ENCODE peak calls at places on chromosomes 7 and 10, in five cellular contexts. H is EL, R is NCI-H82, T is foreskin fibroblast, K is HT-29. Z is an unnamed sample.

GRCh38 chr10:118501637-118502440 is 93.6 kb downstream of the PRLHR start:
- DNase-seq in H (peak), R (no peak), T (peak), K (no peak), Z (no peak)

GRCh38 chr7:117673839-117674238 is 194.0 kb downstream of the CFTR start:
- DNase-seq in K (peak), R (peak), H (peak), T (peak), Z (peak)

GRCh38 chr10:95268438-95268837 is 22.4 kb downstream of the PDLIM1 start:
- DNase-seq in H (no peak), K (no peak), R (no peak), T (no peak), Z (no peak)

GRCh38 chr10:101570764-101571572 is 17.1 kb downstream of the POLL start:
- DNase-seq in K (no peak), T (peak), R (peak), H (no peak), Z (no peak)

GRCh38 chr10:83678850-83679249 is 460.5 kb upstream of the GHITM start:
- DNase-seq in K (no peak), T (no peak), R (no peak), H (no peak), Z (no peak)

GRCh38 chr7:105885386-105886111 is 9.2 kb upstream of the ATXN7L1 start:
- DNase-seq in H (no peak), K (peak), R (peak), T (peak), Z (no peak)

GRCh38 chr7:69654381-69654780 is 56.1 kb downstream of the AUTS2 start:
- DNase-seq in H (no peak), T (peak), K (no peak), R (no peak), Z (peak)

GRCh38 chr10:26755443-26755903 is 58.0 kb downstream of the PDSS1 start:
- DNase-seq in T (peak), R (no peak), K (no peak), H (peak), Z (no peak)

GRCh38 chr10:3783313-3783689 is 1.7 kb downstream of the KLF6 start:
- DNase-seq in T (peak), K (no peak), H (peak), R (peak), Z (no peak)

GRCh38 chr7:101725911-101726310 is 91.5 kb upstream of the CUX1 start:
- DNase-seq in K (no peak), R (no peak), T (no peak), H (no peak), Z (no peak)

GRCh38 chr7:25894902-25895791 is 256.9 kb upstream of the NFE2L3 start:
- DNase-seq in K (peak), T (peak), H (peak), R (no peak), Z (no peak)

GRCh38 chr7:88927-89921 is 103.1 kb upstream of the FAM20C start:
- DNase-seq in H (peak), K (no peak), R (peak), T (peak), Z (no peak)

GRCh38 chr10:129021597-129022304 is 445.3 kb upstream of the MGMT start:
- DNase-seq in H (no peak), R (no peak), T (no peak), K (no peak), Z (no peak)

GRCh38 chr10:111551001-111551400 is 474.2 kb downstream of the ADRA2A start:
- DNase-seq in K (no peak), H (peak), T (no peak), R (no peak), Z (no peak)

GRCh38 chr7:2197436-2198155 is 35.1 kb downstream of the MAD1L1 start:
- DNase-seq in T (no peak), K (no peak), R (no peak), H (no peak), Z (no peak)

GRCh38 chr10:50610364-50610763 is 13.4 kb downstream of the SGMS1 start:
- DNase-seq in H (no peak), R (no peak), K (no peak), T (no peak), Z (no peak)

GRCh38 chr10:95818663-95819062 is 62.7 kb downstream of the ENTPD1 start:
- DNase-seq in H (peak), K (peak), R (no peak), T (peak), Z (no peak)

Z was measured in LNCaP clone FGC.